ENCODE peak calls at places on chromosomes 11 and 22, in six cellular contexts. R is HepG2, Q is WTC11, H is GM12878, L is H1, C is K562. E is an unnamed sample.

GRCh38 chr11:89660234-89660633 is 49.9 kb upstream of the TRIM77 start:
- DNase-seq in R (peak), Q (no peak), H (no peak), L (no peak), C (no peak), E (no peak)

GRCh38 chr11:62805044-62805892 is at the start of gene NXF1:
- DNase-seq in R (peak), Q (peak), H (peak), L (peak), C (peak), E (peak)

GRCh38 chr11:34214961-34215805 is 109.8 kb downstream of the NAT10 start:
- DNase-seq in R (no peak), Q (no peak), H (no peak), L (no peak), C (no peak), E (peak)

GRCh38 chr11:9886595-9886994 is 222.7 kb downstream of the SWAP70 start:
- DNase-seq in R (no peak), Q (no peak), H (no peak), L (no peak), C (no peak), E (no peak)

GRCh38 chr11:63242089-63242762 is 1.2 kb downstream of the SLC22A25 start:
- DNase-seq in R (no peak), Q (no peak), H (no peak), L (no peak), C (no peak), E (no peak)

GRCh38 chr22:27990879-27991278 is 71.8 kb upstream of the PITPNB start:
- DNase-seq in R (peak), Q (peak), H (no peak), L (peak), C (peak), E (peak)

GRCh38 chr11:76225122-76225584 is 18.9 kb upstream of the WNT11 start:
- DNase-seq in R (no peak), Q (no peak), H (no peak), L (no peak), C (no peak), E (no peak)

GRCh38 chr11:59891781-59892181 is 13.2 kb downstream of the OOSP3 start:
- DNase-seq in R (no peak), Q (peak), H (no peak), L (peak), C (peak), E (no peak)

GRCh38 chr22:20783844-20784723 is 10.2 kb downstream of the SERPIND1 start:
- DNase-seq in R (peak), Q (peak), H (peak), L (peak), C (peak), E (peak)

GRCh38 chr11:66904561-66904960 is 47.7 kb downstream of the LRFN4 start:
- DNase-seq in R (no peak), Q (no peak), H (no peak), L (no peak), C (no peak), E (no peak)

GRCh38 chr11:120385110-120385509 is 48.9 kb downstream of the ARHGEF12 start:
- DNase-seq in R (no peak), Q (no peak), H (no peak), L (no peak), C (peak), E (no peak)

GRCh38 chr11:96990934-96991333 is 601.1 kb downstream of the JRKL start:
- DNase-seq in R (no peak), Q (no peak), H (no peak), L (no peak), C (no peak), E (no peak)

GRCh38 chr11:58654908-58655296 is 32.4 kb downstream of the CNTF start:
- DNase-seq in R (no peak), Q (no peak), H (no peak), L (no peak), C (no peak), E (no peak)

GRCh38 chr22:50724616-50725015 is 13.4 kb upstream of the ACR start:
- DNase-seq in R (no peak), Q (no peak), H (no peak), L (no peak), C (no peak), E (no peak)

GRCh38 chr11:5204787-5205186 is 4.3 kb upstream of the OR51V1 start:
- DNase-seq in R (peak), Q (no peak), H (no peak), L (no peak), C (peak), E (peak)

GRCh38 chr22:26718905-26719304 is 61.5 kb downstream of the MIAT start:
- DNase-seq in R (no peak), Q (no peak), H (no peak), L (no peak), C (no peak), E (no peak)

GRCh38 chr11:37525336-37525735 is 927.3 kb upstream of the RAG2 start:
- DNase-seq in R (no peak), Q (no peak), H (no peak), L (no peak), C (no peak), E (no peak)

GRCh38 chr11:11163256-11163655 is 189.8 kb downstream of the CSNK2A3 start:
- DNase-seq in R (peak), Q (no peak), H (no peak), L (no peak), C (peak), E (peak)

GRCh38 chr11:115313224-115313838 is 190.9 kb downstream of the CADM1 start:
- DNase-seq in R (no peak), Q (no peak), H (no peak), L (no peak), C (no peak), E (no peak)

GRCh38 chr22:23127055-23127756 is 14.6 kb downstream of the RSPH14 start:
- DNase-seq in R (no peak), Q (no peak), H (no peak), L (no peak), C (peak), E (no peak)

GRCh38 chr11:48083427-48083826 is 103.1 kb downstream of the PTPRJ start:
- DNase-seq in R (no peak), Q (no peak), H (no peak), L (no peak), C (no peak), E (no peak)

GRCh38 chr11:14075118-14075601 is 112.6 kb downstream of the SPON1 start:
- DNase-seq in R (no peak), Q (peak), H (no peak), L (no peak), C (no peak), E (no peak)

GRCh38 chr22:23058481-23059336 is 11.6 kb upstream of the GNAZ start:
- DNase-seq in R (no peak), Q (peak), H (no peak), L (no peak), C (no peak), E (no peak)

GRCh38 chr11:72832301-72833082 is 18.3 kb downstream of the ATG16L2 start:
- DNase-seq in R (no peak), Q (no peak), H (no peak), L (no peak), C (no peak), E (no peak)

GRCh38 chr22:48097723-48098122 is 1335.3 kb downstream of the TBC1D22A start:
- DNase-seq in R (no peak), Q (no peak), H (no peak), L (no peak), C (no peak), E (no peak)

GRCh38 chr11:27806122-27806521 is 105.9 kb upstream of the BDNF start:
- DNase-seq in R (no peak), Q (peak), H (no peak), L (no peak), C (peak), E (no peak)

GRCh38 chr11:35138949-35139881 is at the start of gene CD44:
- DNase-seq in R (no peak), Q (peak), H (no peak), L (peak), C (peak), E (peak)

GRCh38 chr11:68872216-68873003 is 30.7 kb upstream of the CPT1A start:
- DNase-seq in R (no peak), Q (no peak), H (no peak), L (no peak), C (no peak), E (no peak)

DNA sequence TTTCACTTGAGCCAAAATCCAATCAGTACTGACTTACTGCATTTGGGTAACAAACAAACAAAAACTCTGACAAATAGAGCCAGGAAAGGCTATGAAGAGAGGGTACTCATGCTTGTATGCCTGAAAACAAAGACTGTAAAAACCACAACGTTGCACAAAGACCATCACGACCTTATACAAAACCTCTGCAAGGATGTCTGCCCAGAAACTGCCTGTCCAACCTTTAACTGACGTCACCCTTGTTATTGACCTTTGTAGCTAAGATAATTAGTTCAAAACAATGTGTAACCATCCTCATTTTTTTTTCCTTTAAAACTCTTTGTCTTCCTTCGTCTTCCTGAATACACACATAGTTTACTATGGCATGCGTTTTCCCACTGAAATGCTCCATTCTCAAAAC is 827 bp upstream of the CREBZF start:
- DNase-seq in R (no peak), Q (no peak), H (no peak), L (no peak), C (no peak), E (no peak)
- TF ChIP-seq MAX in R (no peak), Q (no peak), H (no peak), L (no peak), C (no peak), E (no peak)

GRCh38 chr11:134358853-134359490 is 27.2 kb downstream of the GLB1L2 start:
- DNase-seq in R (no peak), Q (peak), H (no peak), L (no peak), C (no peak), E (no peak)

GRCh38 chr11:134358165-134358852 is 26.5 kb downstream of the GLB1L2 start:
- DNase-seq in R (no peak), Q (peak), H (no peak), L (no peak), C (no peak), E (no peak)

GRCh38 chr11:134356656-134357544 is 25.1 kb downstream of the GLB1L2 start:
- DNase-seq in R (no peak), Q (no peak), H (no peak), L (no peak), C (no peak), E (no peak)

GRCh38 chr11:134355656-134356055 is 23.9 kb downstream of the GLB1L2 start:
- DNase-seq in R (no peak), Q (no peak), H (no peak), L (no peak), C (peak), E (no peak)

GRCh38 chr11:134357545-134357839 is 25.7 kb downstream of the GLB1L2 start:
- DNase-seq in R (no peak), Q (peak), H (no peak), L (no peak), C (no peak), E (no peak)
- TF ChIP-seq ATF3 in R (no peak), Q (no peak), H (no peak), L (no peak), C (no peak), E (no peak)

GRCh38 chr22:43168416-43169309 is 17.3 kb downstream of the TSPO start:
- DNase-seq in R (no peak), Q (no peak), H (no peak), L (no peak), C (no peak), E (no peak)
- TF ChIP-seq MAX in R (no peak), Q (no peak), H (no peak), L (no peak), C (no peak), E (no peak)

DNA sequence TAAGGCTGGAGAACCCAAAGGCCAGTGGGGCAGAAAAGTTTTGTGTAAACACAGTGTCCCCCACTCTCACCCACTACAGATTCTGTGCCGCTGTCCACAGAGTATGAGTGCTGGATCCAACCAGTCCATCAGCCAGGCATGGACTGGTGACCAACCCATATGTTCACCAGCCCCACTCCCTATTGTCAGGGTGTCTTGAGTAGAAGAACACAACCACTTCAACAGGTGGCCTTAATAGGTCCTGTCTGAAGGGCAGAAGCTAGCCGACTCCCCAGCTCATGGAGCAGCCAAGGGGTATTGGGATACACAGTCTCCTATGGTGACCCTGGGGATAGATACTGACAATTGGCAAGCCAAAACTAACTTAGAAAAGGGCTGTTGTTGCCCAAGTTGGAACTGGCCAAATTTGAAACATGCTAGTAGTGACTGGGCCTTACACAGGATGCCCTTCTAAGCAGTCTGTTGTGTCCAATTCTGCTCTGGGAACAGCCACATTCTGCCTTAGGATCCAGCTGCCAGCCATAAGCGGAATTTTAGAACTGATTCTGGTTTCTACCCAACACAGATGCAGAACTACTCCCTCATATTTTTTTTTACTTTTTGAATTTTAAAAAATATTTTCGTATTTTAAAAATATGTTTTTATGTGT is 19.8 kb upstream of the PGM2L1 start:
- DNase-seq in R (no peak), Q (no peak), H (no peak), L (no peak), C (no peak), E (no peak)
- TF ChIP-seq ATF3 in R (no peak), Q (no peak), H (no peak), L (no peak), C (no peak), E (no peak)

DNA sequence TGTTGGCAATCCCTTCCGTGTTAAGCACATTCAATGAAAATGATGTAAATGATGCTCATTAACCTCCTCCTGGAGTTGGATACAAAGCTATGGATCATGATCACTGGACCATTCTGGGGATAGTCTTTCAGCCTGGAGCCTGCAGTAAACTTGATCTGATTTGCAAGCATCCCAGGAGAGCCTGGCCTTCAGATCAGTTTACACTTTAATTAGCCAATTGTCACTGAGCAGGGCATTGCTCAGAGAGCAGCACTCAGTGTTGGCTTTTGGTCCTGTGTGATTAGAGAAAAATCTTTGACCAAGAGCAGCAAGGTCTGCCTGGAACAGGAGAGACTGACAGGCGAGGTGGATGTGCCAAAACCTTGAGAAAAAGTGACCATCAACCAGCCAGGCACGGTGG is 45.6 kb downstream of the ARFGAP3 start:
- DNase-seq in R (no peak), Q (no peak), H (no peak), L (peak), C (no peak), E (no peak)
- TF ChIP-seq MAX in R (no peak), Q (no peak), H (no peak), L (no peak), C (no peak), E (no peak)

DNA sequence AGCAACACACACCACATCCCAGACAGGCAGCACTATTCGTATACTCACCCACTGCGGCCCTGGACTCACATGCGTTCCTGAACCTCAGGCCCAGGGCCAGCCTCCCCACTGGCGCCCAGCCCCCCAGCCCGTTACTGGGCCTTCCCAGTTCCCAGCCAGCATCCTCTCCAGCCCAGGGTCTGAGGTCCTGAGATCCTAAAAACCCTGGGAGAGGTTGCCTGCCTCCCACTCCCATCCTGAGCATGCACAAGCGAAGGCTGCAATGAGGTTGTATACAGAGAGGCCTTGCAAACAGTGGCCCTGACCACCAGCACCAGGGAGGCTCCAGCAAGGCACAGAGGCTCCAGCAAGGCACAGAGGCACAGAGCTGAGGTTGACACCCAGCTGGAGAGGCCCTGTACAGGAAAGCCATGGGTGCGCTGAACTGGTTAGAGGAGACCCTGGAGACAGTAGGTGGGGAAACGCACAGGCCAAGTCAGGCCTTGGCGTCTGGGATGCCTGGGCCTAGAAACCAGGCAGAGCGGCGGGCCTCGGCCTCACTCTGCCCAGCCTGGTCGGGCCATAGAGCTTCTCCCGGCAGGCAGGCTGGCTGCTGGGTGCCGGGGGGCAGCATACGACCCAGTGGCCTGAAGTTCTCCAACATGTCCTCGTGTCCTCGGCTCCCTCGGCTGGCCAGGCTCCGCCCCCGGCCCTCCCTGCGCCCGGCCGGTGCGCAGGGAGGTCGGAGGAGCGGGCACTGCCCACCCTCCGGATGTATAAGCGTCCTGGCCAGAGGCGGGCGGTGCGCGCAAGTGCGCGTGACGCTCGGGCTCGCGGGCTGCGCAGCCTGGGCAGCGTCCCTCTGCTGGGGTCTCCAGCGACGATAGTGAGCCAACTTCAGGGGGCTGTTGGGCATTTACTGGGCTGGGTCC is 2.3 kb upstream of the TBX1 start:
- DNase-seq in R (no peak), Q (no peak), H (no peak), L (peak), C (no peak), E (no peak)
- TF ChIP-seq ATF3 in R (no peak), Q (no peak), H (no peak), L (no peak), C (no peak), E (no peak)

DNA sequence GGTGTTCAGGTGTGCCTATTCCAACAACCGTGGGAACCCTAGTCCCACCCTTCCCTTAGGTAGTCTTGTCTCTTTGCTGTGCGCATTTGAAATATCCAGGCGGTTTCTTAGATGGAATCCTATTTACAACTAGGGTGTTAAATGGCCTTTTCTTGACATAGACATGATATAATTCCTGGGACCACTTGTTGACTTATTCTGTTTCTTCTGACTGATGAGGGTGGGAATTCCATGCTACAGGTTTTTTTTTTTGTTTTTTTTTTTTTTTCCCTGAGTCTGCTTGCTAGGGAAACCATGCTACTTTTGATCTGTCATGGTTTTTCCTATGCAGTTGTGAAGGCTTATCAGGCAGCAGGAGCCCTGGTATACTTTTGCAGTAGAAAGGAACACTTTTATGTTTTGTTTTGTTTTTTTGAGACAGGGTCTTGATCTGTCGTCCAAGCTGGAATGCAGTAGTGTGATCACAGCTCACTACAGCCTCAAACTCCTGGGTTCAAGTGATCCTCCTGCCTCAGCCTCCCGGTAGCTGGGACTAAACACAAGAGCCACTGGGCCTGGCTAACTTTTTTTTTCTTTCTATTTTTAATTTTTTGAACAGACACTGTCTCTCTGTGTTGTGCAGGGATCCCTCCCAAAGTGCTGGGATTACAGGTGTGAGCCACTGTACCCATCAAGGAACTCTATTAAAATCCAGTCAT is 1.5 kb downstream of the STIM1 start:
- DNase-seq in R (no peak), Q (no peak), H (no peak), L (no peak), C (no peak), E (no peak)
- TF ChIP-seq MAX in R (no peak), Q (no peak), H (no peak), L (no peak), C (no peak), E (no peak)

GRCh38 chr11:65151500-65151899 is 17.2 kb upstream of the SYVN1 start:
- DNase-seq in R (no peak), Q (no peak), H (no peak), L (no peak), C (no peak), E (no peak)
- TF ChIP-seq ATF3 in R (no peak), Q (no peak), H (no peak), L (no peak), C (no peak), E (no peak)

GRCh38 chr11:44589301-44589700 is 23.8 kb downstream of the CD82 start:
- DNase-seq in R (no peak), Q (no peak), H (no peak), L (no peak), C (no peak), E (no peak)

GRCh38 chr11:44583353-44583669 is 17.8 kb downstream of the CD82 start:
- DNase-seq in R (no peak), Q (no peak), H (no peak), L (no peak), C (no peak), E (no peak)

GRCh38 chr11:44590769-44591168 is 25.3 kb downstream of the CD82 start:
- DNase-seq in R (no peak), Q (no peak), H (no peak), L (no peak), C (no peak), E (no peak)

GRCh38 chr11:44582641-44583352 is 17.3 kb downstream of the CD82 start:
- DNase-seq in R (no peak), Q (no peak), H (no peak), L (no peak), C (no peak), E (no peak)

GRCh38 chr11:44585421-44585820 is 20.0 kb downstream of the CD82 start:
- DNase-seq in R (no peak), Q (no peak), H (no peak), L (no peak), C (no peak), E (no peak)
- TF ChIP-seq MAX in R (no peak), Q (no peak), H (no peak), L (no peak), C (no peak), E (no peak)